ENCODE peak calls at places on chromosomes 12 and 14, in six cellular contexts. Q, F, Y, R, O and U are unnamed samples.
A peak's percentile ranks its signal among the peaks of the same experiment; 100 is the strongest.

GRCh38 chr14:53767566-53767965 is 189.1 kb downstream of the BMP4 start:
- DNase-seq in Q (no peak), F (no peak), Y (no peak), R (no peak), O (no peak), U (no peak)

GRCh38 chr14:79051009-79051710 is 881.0 kb downstream of the NRXN3 start:
- DNase-seq in Q (no peak), F (peak; percentile 33), Y (no peak), R (no peak), O (no peak), U (no peak)

GRCh38 chr14:24441904-24442239 is 704 bp downstream of the SDR39U1 start:
- DNase-seq in Q (no peak), F (no peak), Y (no peak), R (no peak), O (no peak), U (no peak)

GRCh38 chr12:10891937-10892336 is 7.9 kb upstream of the PRH1 start:
- DNase-seq in Q (no peak), F (no peak), Y (no peak), R (no peak), O (no peak), U (no peak)

GRCh38 chr12:24922109-24922508 is 26.8 kb downstream of the BCAT1 start:
- DNase-seq in Q (no peak), F (no peak), Y (no peak), R (no peak), O (no peak), U (no peak)

GRCh38 chr12:39296496-39296895 is 146.4 kb downstream of the KIF21A start:
- DNase-seq in Q (no peak), F (no peak), Y (no peak), R (no peak), O (no peak), U (no peak)

GRCh38 chr12:14384783-14385638 is 19.5 kb downstream of the ATF7IP start:
- DNase-seq in Q (peak; percentile 93), F (peak; percentile 88), Y (peak; percentile 83), R (peak; percentile 71), O (peak; percentile 55), U (no peak)

GRCh38 chr12:67669925-67670631 is 21.5 kb downstream of the DYRK2 start:
- DNase-seq in Q (no peak), F (no peak), Y (no peak), R (no peak), O (no peak), U (no peak)

GRCh38 chr12:92908108-92908507 is 21.0 kb downstream of the EEA1 start:
- DNase-seq in Q (no peak), F (no peak), Y (no peak), R (no peak), O (no peak), U (no peak)

GRCh38 chr12:113860950-113861349 is 105.2 kb downstream of the RBM19 start:
- DNase-seq in Q (no peak), F (no peak), Y (no peak), R (peak; percentile 25), O (no peak), U (no peak)